ENCODE peak calls at places on chromosomes 3 and 15, in four cellular contexts. One of them, this sample, is unnamed.
A peak's percentile ranks its signal among the peaks of the same experiment; 100 is the strongest.

GRCh38 chr3:36991147-36991546 is 1.8 kb downstream of the EPM2AIP1 start:
- DNase-seq in GM12865: peak; percentile 68
- DNase-seq in A549: no peak
- DNase-seq in psoas muscle: no peak
- DNase-seq in this sample: no peak

GRCh38 chr15:36501063-36501678 is 78.3 kb upstream of the CDIN1 start:
- DNase-seq in GM12865: peak; percentile 77
- DNase-seq in A549: peak; percentile 13
- DNase-seq in psoas muscle: no peak
- DNase-seq in this sample: peak; percentile 22

GRCh38 chr3:147267431-147267830 is 138.9 kb downstream of the ZIC4 start:
- DNase-seq in GM12865: no peak
- DNase-seq in A549: no peak
- DNase-seq in psoas muscle: no peak
- DNase-seq in this sample: no peak

GRCh38 chr3:187136347-187136746 is 2.9 kb downstream of the RPL39L start:
- DNase-seq in GM12865: no peak
- DNase-seq in A549: no peak
- DNase-seq in psoas muscle: no peak
- DNase-seq in this sample: no peak

GRCh38 chr3:58924581-58924980 is 125.2 kb downstream of the CFAP20DC start:
- DNase-seq in GM12865: no peak
- DNase-seq in psoas muscle: no peak
- DNase-seq in A549: no peak
- DNase-seq in this sample: no peak

GRCh38 chr15:25905140-25905539 is 42.0 kb upstream of the ATP10A start:
- DNase-seq in A549: no peak
- DNase-seq in GM12865: no peak
- DNase-seq in psoas muscle: peak; percentile 63
- DNase-seq in this sample: peak; percentile 77

GRCh38 chr15:88049509-88049908 is 207.0 kb downstream of the NTRK3 start:
- DNase-seq in GM12865: peak; percentile 7
- DNase-seq in A549: no peak
- DNase-seq in psoas muscle: no peak
- DNase-seq in this sample: no peak

GRCh38 chr3:47792699-47793098 is 10.2 kb upstream of the DHX30 start:
- DNase-seq in GM12865: no peak
- DNase-seq in A549: no peak
- DNase-seq in psoas muscle: no peak
- DNase-seq in this sample: no peak

GRCh38 chr3:112074616-112075497 is 11.3 kb upstream of the C3orf52 start:
- DNase-seq in psoas muscle: no peak
- DNase-seq in GM12865: peak; percentile 63
- DNase-seq in A549: peak; percentile 87
- DNase-seq in this sample: peak; percentile 94

GRCh38 chr3:43999920-44000319 is 241.8 kb upstream of the TOPAZ1 start:
- DNase-seq in A549: no peak
- DNase-seq in psoas muscle: no peak
- DNase-seq in GM12865: no peak
- DNase-seq in this sample: no peak

GRCh38 chr3:43998374-43998840 is 243.3 kb upstream of the TOPAZ1 start:
- DNase-seq in A549: no peak
- DNase-seq in psoas muscle: no peak
- DNase-seq in GM12865: no peak
- DNase-seq in this sample: no peak

GRCh38 chr3:44000586-44000985 is 241.1 kb upstream of the TOPAZ1 start:
- DNase-seq in psoas muscle: no peak
- DNase-seq in GM12865: peak; percentile 70
- DNase-seq in A549: no peak
- DNase-seq in this sample: no peak

GRCh38 chr3:43998841-43999805 is 242.6 kb upstream of the TOPAZ1 start:
- DNase-seq in psoas muscle: no peak
- DNase-seq in GM12865: peak; percentile 92
- DNase-seq in A549: peak; percentile 70
- DNase-seq in this sample: no peak

GRCh38 chr3:44001072-44001471 is 240.6 kb upstream of the TOPAZ1 start:
- DNase-seq in psoas muscle: no peak
- DNase-seq in GM12865: no peak
- DNase-seq in A549: no peak
- DNase-seq in this sample: no peak
- H3K4me3 ChIP-seq in psoas muscle: no peak overlapping the region
- H3K4me3 ChIP-seq in GM12865: peak overlapping the region; percentile 69
- H3K4me3 ChIP-seq in A549: peak overlapping the region; percentile 83
- H3K4me3 ChIP-seq in this sample: no peak overlapping the region

DNA sequence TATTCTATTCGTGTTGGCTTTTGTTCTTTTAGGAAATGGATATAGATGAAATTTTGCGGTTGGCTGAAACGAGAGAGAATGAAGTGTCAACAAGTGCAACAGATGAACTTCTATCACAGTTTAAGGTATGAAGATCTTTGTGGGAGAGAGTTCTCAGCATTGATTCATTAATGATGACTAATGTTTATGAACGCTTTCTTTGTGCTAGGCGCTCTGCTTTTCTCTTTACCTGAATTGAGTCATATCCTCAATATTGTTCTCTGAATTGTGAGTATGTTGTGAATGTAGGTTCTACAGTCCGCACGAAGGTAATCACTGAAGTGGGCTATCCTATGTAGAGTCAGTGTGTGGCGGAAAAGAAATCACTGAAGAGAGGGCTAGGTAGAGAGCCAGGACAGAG is 81.2 kb downstream of the CHD2 start:
- DNase-seq in psoas muscle: no peak
- DNase-seq in A549: no peak
- DNase-seq in GM12865: no peak
- DNase-seq in this sample: no peak
- H3K4me3 ChIP-seq in psoas muscle: no peak overlapping the region
- H3K4me3 ChIP-seq in A549: no peak overlapping the region
- H3K4me3 ChIP-seq in GM12865: no peak overlapping the region
- H3K4me3 ChIP-seq in this sample: no peak overlapping the region

DNA sequence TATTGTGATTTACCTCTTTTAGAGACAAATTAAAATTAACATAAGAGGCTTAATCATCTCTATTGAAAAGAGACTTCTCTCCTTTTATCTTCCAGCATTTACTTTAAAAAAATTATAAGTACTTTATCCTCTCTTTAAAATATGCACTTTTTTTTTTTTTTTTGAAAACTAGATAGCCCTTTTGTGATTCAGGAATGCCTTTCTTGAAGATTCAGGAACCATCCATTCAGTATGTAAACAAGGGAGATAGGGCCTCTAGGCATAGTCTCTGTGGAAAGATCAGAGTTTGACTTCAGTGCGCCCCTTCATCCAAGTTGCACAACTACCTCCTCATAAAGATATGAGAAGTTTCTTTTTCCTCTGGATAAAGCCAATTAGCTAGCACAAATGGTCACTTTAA is 1163.7 kb downstream of the SI start:
- DNase-seq in GM12865: no peak
- DNase-seq in A549: no peak
- DNase-seq in psoas muscle: no peak
- DNase-seq in this sample: no peak
- H3K4me3 ChIP-seq in GM12865: no peak overlapping the region
- H3K4me3 ChIP-seq in A549: no peak overlapping the region
- H3K4me3 ChIP-seq in psoas muscle: no peak overlapping the region
- H3K4me3 ChIP-seq in this sample: no peak overlapping the region

DNA sequence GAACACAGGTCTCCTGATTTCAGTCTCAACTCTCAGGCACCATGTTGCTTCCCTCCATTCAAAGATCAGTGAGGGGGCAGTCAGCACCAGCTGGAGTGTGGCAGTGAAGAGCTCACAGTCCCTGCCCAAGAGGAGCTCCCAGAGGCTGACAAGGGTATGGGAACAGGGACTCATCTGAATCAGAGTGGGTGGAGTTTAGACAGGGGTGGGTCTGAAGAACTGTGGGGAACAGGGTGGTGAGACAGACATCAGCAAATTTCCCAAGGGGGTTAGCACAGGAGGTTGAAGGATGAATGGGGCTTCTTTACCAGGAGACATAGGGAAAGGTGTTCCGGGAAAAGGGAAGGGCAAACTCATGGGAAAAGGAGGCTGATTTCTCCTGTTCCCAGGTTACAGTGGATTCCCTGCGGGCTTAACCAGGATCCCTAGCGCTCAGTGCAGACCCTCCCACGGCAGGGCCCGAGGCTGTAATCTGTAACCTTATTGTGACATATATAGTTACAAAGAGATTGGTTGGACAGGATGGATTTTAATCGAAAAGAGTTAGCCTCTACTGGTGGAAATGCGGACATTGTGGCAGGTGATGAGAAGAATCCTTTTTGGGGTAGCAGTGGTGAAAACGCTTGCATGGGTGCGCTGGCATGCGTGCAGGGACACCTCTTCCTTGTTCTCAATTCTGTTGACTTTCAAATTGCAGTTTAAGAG is 160.2 kb downstream of the SMAD6 start:
- DNase-seq in A549: peak; percentile 43
- DNase-seq in GM12865: no peak
- DNase-seq in psoas muscle: no peak
- DNase-seq in this sample: no peak
- H3K4me3 ChIP-seq in A549: no peak overlapping the region
- H3K4me3 ChIP-seq in GM12865: no peak overlapping the region
- H3K4me3 ChIP-seq in psoas muscle: no peak overlapping the region
- H3K4me3 ChIP-seq in this sample: no peak overlapping the region

This sample was measured in epithelial cell of proximal tubule.